ENCODE peak calls at places on chromosomes 13 and 19, in six cellular contexts. Y, Z, N, S, H and P are unnamed samples.

GRCh38 chr19:2424686-2425621 is 2.4 kb downstream of the TIMM13 start:
- DNase-seq in Y (no peak), Z (peak), N (peak), S (peak), H (peak), P (no peak)

GRCh38 chr13:34967851-34968562 is 25.9 kb downstream of the NBEA start:
- DNase-seq in Y (no peak), Z (no peak), N (no peak), S (no peak), H (no peak), P (peak)

GRCh38 chr13:110329798-110330461 is 22.8 kb downstream of the COL4A2 start:
- DNase-seq in Y (no peak), Z (no peak), N (no peak), S (no peak), H (no peak), P (no peak)

GRCh38 chr13:107531180-107531579 is 684.2 kb downstream of the LIG4 start:
- DNase-seq in Y (no peak), Z (no peak), N (no peak), S (no peak), H (no peak), P (no peak)

GRCh38 chr13:51894239-51894638 is 32.5 kb downstream of the CCDC70 start:
- DNase-seq in Y (no peak), Z (no peak), N (peak), S (no peak), H (no peak), P (peak)

GRCh38 chr13:23644527-23644926 is 74.3 kb downstream of the TNFRSF19 start:
- DNase-seq in Y (no peak), Z (no peak), N (no peak), S (no peak), H (no peak), P (no peak)

GRCh38 chr13:74040200-74040599 is 94.0 kb downstream of the KLF12 start:
- DNase-seq in Y (no peak), Z (no peak), N (no peak), S (peak), H (peak), P (peak)

GRCh38 chr19:34589730-34590129 is 87.2 kb downstream of the SCGB2B2 start:
- DNase-seq in Y (no peak), Z (no peak), N (no peak), S (no peak), H (no peak), P (no peak)

GRCh38 chr19:38877781-38878574 is at the start of gene RINL:
- DNase-seq in Y (no peak), Z (peak), N (no peak), S (peak), H (no peak), P (no peak)

GRCh38 chr13:95083758-95084157 is 217.5 kb downstream of the ABCC4 start:
- DNase-seq in Y (no peak), Z (no peak), N (no peak), S (no peak), H (no peak), P (peak)

GRCh38 chr13:28117689-28118377 is 17.5 kb upstream of the FLT3 start:
- DNase-seq in Y (no peak), Z (no peak), N (no peak), S (no peak), H (no peak), P (peak)

GRCh38 chr19:51783373-51783772 is 11.6 kb upstream of the FPR3 start:
- DNase-seq in Y (no peak), Z (no peak), N (no peak), S (no peak), H (peak), P (peak)

GRCh38 chr13:49652691-49653305 is 24.5 kb downstream of the ARL11 start:
- DNase-seq in Y (no peak), Z (no peak), N (no peak), S (peak), H (peak), P (peak)

GRCh38 chr13:44664308-44664707 is 88.2 kb upstream of the TSC22D1 start:
- DNase-seq in Y (no peak), Z (no peak), N (no peak), S (no peak), H (no peak), P (no peak)

GRCh38 chr13:45434556-45435371 is 16.6 kb upstream of the SLC25A30 start:
- DNase-seq in Y (no peak), Z (no peak), N (no peak), S (no peak), H (no peak), P (no peak)

GRCh38 chr13:22486490-22486889 is 694.3 kb upstream of the SGCG start:
- DNase-seq in Y (no peak), Z (no peak), N (no peak), S (no peak), H (no peak), P (no peak)

GRCh38 chr13:44004881-44005280 is 125.2 kb downstream of the LACC1 start:
- DNase-seq in Y (no peak), Z (no peak), N (no peak), S (no peak), H (no peak), P (peak)

GRCh38 chr19:6866646-6867255 is 20.6 kb upstream of the ADGRE1 start:
- DNase-seq in Y (no peak), Z (no peak), N (no peak), S (no peak), H (no peak), P (no peak)

GRCh38 chr13:110387451-110388140 is 80.5 kb downstream of the COL4A2 start:
- DNase-seq in Y (no peak), Z (peak), N (no peak), S (peak), H (peak), P (no peak)

GRCh38 chr19:7979559-7979958 is 25.9 kb downstream of the ELAVL1 start:
- DNase-seq in Y (no peak), Z (peak), N (no peak), S (peak), H (no peak), P (no peak)

GRCh38 chr13:52024481-52024880 is at the start of gene UTP14C:
- DNase-seq in Y (no peak), Z (no peak), N (no peak), S (no peak), H (no peak), P (no peak)

GRCh38 chr13:44165172-44165894 is 208.3 kb upstream of the SERP2 start:
- DNase-seq in Y (no peak), Z (no peak), N (no peak), S (no peak), H (no peak), P (no peak)

GRCh38 chr13:35793823-35794222 is 317.3 kb upstream of the MAB21L1 start:
- DNase-seq in Y (no peak), Z (no peak), N (no peak), S (no peak), H (no peak), P (no peak)

GRCh38 chr19:1101337-1101698 is 2.5 kb upstream of the GPX4 start:
- DNase-seq in Y (no peak), Z (no peak), N (no peak), S (no peak), H (no peak), P (no peak)

GRCh38 chr19:6063576-6063961 is 46.7 kb downstream of the RFX2 start:
- DNase-seq in Y (no peak), Z (peak), N (no peak), S (no peak), H (no peak), P (no peak)

GRCh38 chr13:107807306-107808073 is 407.8 kb downstream of the LIG4 start:
- DNase-seq in Y (no peak), Z (no peak), N (no peak), S (no peak), H (no peak), P (no peak)

GRCh38 chr19:40023969-40024368 is 27.1 kb downstream of the ZNF546 start:
- DNase-seq in Y (no peak), Z (no peak), N (no peak), S (no peak), H (no peak), P (no peak)

GRCh38 chr19:16376649-16377048 is 52.0 kb downstream of the KLF2 start:
- DNase-seq in Y (no peak), Z (no peak), N (no peak), S (peak), H (peak), P (peak)

GRCh38 chr13:93522486-93522885 is 295.9 kb downstream of the GPC6 start:
- DNase-seq in Y (no peak), Z (no peak), N (no peak), S (no peak), H (no peak), P (no peak)

GRCh38 chr19:2533686-2534085 is 57.8 kb downstream of the GADD45B start:
- DNase-seq in Y (no peak), Z (no peak), N (no peak), S (no peak), H (no peak), P (no peak)

GRCh38 chr13:41821195-41821594 is 139.7 kb downstream of the VWA8 start:
- DNase-seq in Y (no peak), Z (no peak), N (no peak), S (no peak), H (no peak), P (no peak)

GRCh38 chr19:55973982-55974381 is 12.6 kb upstream of the NLRP5 start:
- DNase-seq in Y (no peak), Z (no peak), N (no peak), S (no peak), H (no peak), P (no peak)

GRCh38 chr13:27170221-27170520 is 1.4 kb downstream of the USP12 start:
- DNase-seq in Y (no peak), Z (no peak), N (no peak), S (no peak), H (no peak), P (peak)

GRCh38 chr13:80116107-80116506 is 224.8 kb downstream of the SPRY2 start:
- DNase-seq in Y (no peak), Z (no peak), N (no peak), S (no peak), H (no peak), P (peak)

GRCh38 chr19:16228637-16229321 is 31.1 kb downstream of the AP1M1 start:
- DNase-seq in Y (no peak), Z (peak), N (no peak), S (no peak), H (no peak), P (no peak)

GRCh38 chr19:50002386-50002960 is 22.7 kb downstream of the VRK3 start:
- DNase-seq in Y (no peak), Z (no peak), N (no peak), S (no peak), H (no peak), P (no peak)

GRCh38 chr19:33344210-33344609 is 29.3 kb upstream of the CEBPG start:
- DNase-seq in Y (no peak), Z (no peak), N (no peak), S (peak), H (no peak), P (no peak)

GRCh38 chr13:93304868-93305613 is 78.4 kb downstream of the GPC6 start:
- DNase-seq in Y (no peak), Z (no peak), N (no peak), S (no peak), H (no peak), P (no peak)

GRCh38 chr19:55585658-55586339 is 5.2 kb upstream of the ZNF579 start:
- DNase-seq in Y (no peak), Z (peak), N (peak), S (peak), H (peak), P (no peak)

GRCh38 chr13:59304596-59304995 is 859.1 kb downstream of the DIAPH3 start:
- DNase-seq in Y (no peak), Z (no peak), N (no peak), S (no peak), H (no peak), P (no peak)

DNA sequence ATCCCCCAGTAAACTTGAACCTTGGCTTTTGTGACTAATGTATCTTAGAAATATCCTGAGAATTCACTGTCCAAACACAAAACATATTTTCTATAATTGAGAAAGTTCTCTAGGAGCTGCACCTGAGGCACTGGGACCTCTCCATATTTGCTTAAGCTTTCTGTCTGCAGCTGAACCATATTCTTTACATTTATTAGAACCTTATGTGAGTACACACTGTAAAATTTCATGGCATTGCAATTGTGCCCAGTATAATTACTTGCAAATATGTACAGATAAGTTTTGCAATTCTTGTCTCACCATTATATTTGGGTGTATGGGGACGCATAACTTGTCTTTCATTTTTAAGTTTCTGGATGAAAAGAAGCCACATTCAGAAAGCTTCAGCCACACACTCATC is 280.7 kb upstream of the KLHL1 start:
- DNase-seq in Y (no peak), Z (no peak), N (no peak), S (no peak), H (no peak), P (no peak)
- TF ChIP-seq CTCF in Y (no peak), Z (no peak), N (no peak), S (no peak), H (no peak), P (no peak)

DNA sequence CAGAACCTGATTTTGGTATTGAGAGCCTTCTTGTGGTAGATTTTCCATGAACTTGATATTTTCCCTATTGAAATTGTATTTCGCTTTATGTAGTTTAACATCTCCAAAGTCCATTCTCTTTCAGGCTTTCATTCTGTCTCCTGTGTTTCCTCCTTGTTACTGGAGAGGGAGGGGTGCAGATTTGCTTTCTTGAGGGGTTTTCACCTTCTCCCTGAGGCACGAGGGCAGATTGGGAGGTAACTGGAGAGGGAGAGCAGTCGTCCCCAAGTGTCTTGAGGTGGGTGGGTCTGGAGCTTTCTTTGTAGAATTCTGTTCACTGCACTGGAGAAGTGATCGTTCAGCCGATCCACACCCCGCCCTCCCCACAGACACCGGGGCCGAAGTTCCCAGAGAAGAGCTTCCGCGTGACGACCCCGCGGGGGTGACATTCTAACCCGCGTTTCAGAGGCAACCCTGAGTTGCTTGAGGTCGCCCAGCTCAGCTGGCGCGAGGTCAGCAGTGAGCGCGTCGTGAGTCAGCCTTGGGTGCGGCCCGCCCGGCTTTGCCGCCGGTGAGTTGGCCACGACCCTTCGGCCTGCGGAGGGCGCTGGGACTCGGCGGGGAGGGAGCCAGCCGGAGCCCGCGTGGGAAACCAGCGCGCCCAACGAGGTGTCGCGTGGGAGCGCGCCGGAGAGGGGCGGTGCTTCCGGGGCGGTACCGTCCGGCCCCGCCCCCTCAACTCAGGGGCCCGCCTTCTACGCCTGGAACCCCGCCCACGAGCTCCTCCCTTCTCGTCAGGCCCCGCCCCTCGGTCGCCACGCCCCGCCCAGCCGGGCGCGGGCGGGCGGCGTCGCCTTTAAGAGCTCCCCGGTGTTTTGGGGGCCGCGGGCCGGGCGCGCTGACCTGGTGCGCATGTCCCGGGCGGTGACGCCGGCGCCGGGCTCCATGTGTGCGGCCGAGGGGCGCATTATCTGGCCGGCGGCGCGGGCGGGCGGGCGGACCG is at the start of gene GATAD2A:
- DNase-seq in Y (peak), Z (peak), N (peak), S (peak), H (peak), P (peak)
- TF ChIP-seq CTCF in Y (no peak), Z (no peak), N (peak), S (peak), H (no peak), P (no peak)

DNA sequence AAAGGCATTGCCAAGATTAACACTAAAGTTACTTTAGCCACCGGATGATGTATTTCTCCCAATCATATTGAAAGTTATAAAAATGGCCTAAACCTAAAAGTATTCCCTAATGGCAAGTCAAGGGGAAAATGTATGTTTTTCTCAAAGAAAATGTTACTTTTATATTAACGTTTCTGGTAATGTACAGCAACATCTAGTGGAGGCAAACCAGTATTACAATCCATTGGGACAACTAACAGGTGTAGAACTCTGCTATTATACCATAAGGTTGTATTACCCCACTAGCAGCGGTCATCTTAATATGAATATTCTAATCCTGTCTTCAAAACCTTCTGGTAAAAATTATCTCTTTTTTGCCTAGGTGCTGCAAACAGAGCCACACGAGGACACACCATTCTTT is 69.2 kb downstream of the ZNF100 start:
- DNase-seq in Y (no peak), Z (no peak), N (no peak), S (no peak), H (no peak), P (peak)
- TF ChIP-seq CTCF in Y (peak), Z (peak), N (peak), S (peak), H (peak), P (peak)

DNA sequence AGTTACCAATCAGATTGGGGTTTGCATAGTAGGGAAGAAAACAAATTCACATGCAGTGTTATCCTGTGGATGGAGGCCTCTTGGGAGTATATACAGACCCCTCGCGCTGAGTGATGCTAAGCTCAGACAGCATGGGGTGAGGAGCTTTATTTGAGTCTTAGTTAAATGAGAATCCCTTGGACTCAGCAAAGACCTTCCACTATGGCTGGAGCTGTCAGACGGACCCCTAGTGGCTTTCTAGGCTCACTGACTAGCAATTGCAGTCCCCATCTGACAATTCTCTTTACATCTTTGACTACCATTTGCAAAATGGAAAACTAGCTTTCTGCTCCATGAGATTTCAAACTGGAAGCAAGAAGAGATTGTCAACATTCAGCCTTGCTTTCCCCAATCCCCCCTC is 90.4 kb downstream of the STOML3 start:
- DNase-seq in Y (no peak), Z (no peak), N (no peak), S (no peak), H (peak), P (no peak)
- TF ChIP-seq CTCF in Y (no peak), Z (no peak), N (peak), S (no peak), H (no peak), P (no peak)

GRCh38 chr13:48078251-48078656 is 16.6 kb downstream of the MED4 start:
- DNase-seq in Y (no peak), Z (no peak), N (no peak), S (no peak), H (no peak), P (peak)
- TF ChIP-seq CTCF in Y (no peak), Z (peak), N (peak), S (no peak), H (no peak), P (peak)

DNA sequence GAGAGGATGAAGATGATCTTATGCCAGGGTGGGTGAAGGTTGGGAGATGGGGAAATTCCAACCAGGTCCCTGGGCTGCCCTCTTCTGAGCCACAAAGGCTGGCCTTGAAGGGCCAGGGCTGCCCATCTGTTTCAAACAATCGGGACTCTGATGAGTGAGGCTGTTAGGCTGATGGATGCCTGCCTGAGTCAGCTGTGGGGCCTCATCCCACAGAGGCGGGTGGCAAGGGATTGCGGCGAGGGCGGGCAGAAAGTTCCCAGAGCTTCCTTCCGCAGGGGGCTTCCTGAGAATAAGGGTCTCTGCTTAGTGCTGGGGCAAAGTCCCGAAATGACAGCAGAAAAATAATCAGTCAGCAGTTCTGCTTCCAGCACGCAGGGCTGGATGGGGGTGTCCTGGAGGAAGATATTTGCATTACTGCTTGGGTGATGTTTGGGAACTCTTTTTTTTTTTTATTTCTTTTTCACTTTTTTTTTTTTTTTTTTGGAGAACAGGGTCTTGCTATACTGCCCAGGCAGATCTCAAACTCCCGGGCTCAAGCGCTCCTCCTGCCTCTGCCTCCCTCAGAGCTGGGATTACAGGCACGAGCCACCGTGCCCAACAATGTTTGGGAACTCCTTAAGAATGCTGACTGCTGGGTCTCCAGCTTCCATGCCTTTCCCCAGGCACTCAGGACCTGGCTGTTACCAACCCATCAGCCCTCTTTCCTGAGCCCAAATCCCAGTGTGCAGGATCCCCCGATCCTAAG is 14.1 kb downstream of the SH3GL1 start:
- DNase-seq in Y (no peak), Z (no peak), N (no peak), S (peak), H (no peak), P (no peak)
- TF ChIP-seq CTCF in Y (no peak), Z (no peak), N (no peak), S (no peak), H (no peak), P (no peak)

GRCh38 chr19:13032837-13033236 is 37.6 kb downstream of the NFIX start:
- DNase-seq in Y (no peak), Z (peak), N (no peak), S (no peak), H (no peak), P (no peak)

GRCh38 chr19:13034636-13035035 is 39.4 kb downstream of the NFIX start:
- DNase-seq in Y (no peak), Z (no peak), N (no peak), S (no peak), H (no peak), P (no peak)

GRCh38 chr19:13035820-13036365 is 40.6 kb downstream of the NFIX start:
- DNase-seq in Y (no peak), Z (peak), N (no peak), S (no peak), H (no peak), P (no peak)

GRCh38 chr19:13033244-13033643 is 38.0 kb downstream of the NFIX start:
- DNase-seq in Y (no peak), Z (no peak), N (no peak), S (no peak), H (no peak), P (no peak)

GRCh38 chr19:13033819-13034611 is 38.7 kb downstream of the NFIX start:
- DNase-seq in Y (no peak), Z (peak), N (no peak), S (peak), H (peak), P (peak)
- TF ChIP-seq CTCF in Y (peak), Z (peak), N (peak), S (peak), H (peak), P (peak)

GRCh38 chr19:14554382-14554812 is 17.5 kb downstream of the NDUFB7 start:
- DNase-seq in Y (no peak), Z (no peak), N (no peak), S (no peak), H (no peak), P (peak)
- TF ChIP-seq CTCF in Y (peak), Z (no peak), N (no peak), S (no peak), H (no peak), P (peak)